ENCODE peak calls at places on chromosome 13, in five cellular contexts. O is suprapubic skin, M is upper lobe of left lung, D is stomach, F is sigmoid colon. E is an unnamed sample.

GRCh38 chr13:99626461-99627082 is 125.3 kb downstream of the TM9SF2 start:
- DNase-seq in F (no peak), M (no peak), D (no peak), O (no peak), E (no peak)

GRCh38 chr13:73039201-73040108 is 19.4 kb upstream of the KLF5 start:
- DNase-seq in O (no peak), F (no peak), D (no peak), M (no peak), E (no peak)

GRCh38 chr13:25114220-25114619 is 18.3 kb downstream of the PABPC3 start:
- DNase-seq in D (peak), M (no peak), F (peak), O (no peak), E (peak)

GRCh38 chr13:47147784-47148062 is 250.9 kb upstream of the HTR2A start:
- DNase-seq in M (no peak), F (no peak), O (no peak), D (no peak), E (no peak)

GRCh38 chr13:113930711-113931637 is 42.9 kb downstream of the C13orf46 start:
- DNase-seq in F (peak), M (no peak), D (peak), O (peak), E (no peak)

GRCh38 chr13:27678306-27679040 is 56.8 kb downstream of the POLR1D start:
- DNase-seq in F (no peak), O (no peak), M (no peak), D (peak), E (no peak)

GRCh38 chr13:72314210-72314609 is 413.2 kb downstream of the MZT1 start:
- DNase-seq in D (no peak), F (no peak), M (no peak), O (no peak), E (no peak)

GRCh38 chr13:40973409-40973808 is 45.7 kb downstream of the ELF1 start:
- DNase-seq in O (no peak), D (no peak), F (no peak), M (no peak), E (no peak)

GRCh38 chr13:29472317-29472961 is 123.0 kb downstream of the SLC7A1 start:
- DNase-seq in F (no peak), D (peak), O (no peak), M (no peak), E (peak)

GRCh38 chr13:76522083-76522755 is 364.0 kb downstream of the KCTD12 start:
- DNase-seq in D (no peak), O (no peak), F (no peak), M (no peak), E (no peak)

GRCh38 chr13:39599842-39600241 is 3.2 kb downstream of the LHFPL6 start:
- DNase-seq in O (no peak), M (no peak), D (no peak), F (no peak), E (no peak)

GRCh38 chr13:99196466-99197256 is 4.0 kb upstream of the UBAC2 start:
- DNase-seq in M (no peak), O (no peak), D (no peak), F (no peak), E (no peak)

GRCh38 chr13:28347456-28348371 is 147.2 kb downstream of the FLT1 start:
- DNase-seq in F (no peak), O (no peak), M (no peak), D (no peak), E (no peak)

GRCh38 chr13:41973247-41973741 is 12.4 kb upstream of the VWA8 start:
- DNase-seq in O (no peak), D (no peak), F (no peak), M (no peak), E (no peak)

GRCh38 chr13:37475151-37475550 is 123.4 kb downstream of the POSTN start:
- DNase-seq in D (no peak), F (no peak), O (no peak), M (no peak), E (no peak)

GRCh38 chr13:102911336-102911735 is 65.5 kb downstream of the ERCC5 start:
- DNase-seq in F (no peak), M (peak), D (no peak), O (no peak), E (no peak)

GRCh38 chr13:40483601-40484000 is 182.8 kb downstream of the FOXO1 start:
- DNase-seq in M (peak), D (no peak), O (no peak), F (no peak), E (no peak)

GRCh38 chr13:29884671-29885424 is 34.4 kb upstream of the UBL3 start:
- DNase-seq in M (no peak), F (no peak), O (no peak), D (no peak), E (no peak)

GRCh38 chr13:45527699-45528462 is 63.1 kb downstream of the COG3 start:
- DNase-seq in F (no peak), M (no peak), D (peak), O (no peak), E (no peak)

GRCh38 chr13:37656247-37656940 is 57.8 kb upstream of the POSTN start:
- DNase-seq in D (no peak), O (no peak), M (no peak), F (no peak), E (no peak)

GRCh38 chr13:107765724-107766436 is 449.5 kb downstream of the LIG4 start:
- DNase-seq in D (no peak), F (no peak), M (no peak), O (no peak), E (no peak)

GRCh38 chr13:110593430-110594130 is 21.8 kb upstream of the NAXD start:
- DNase-seq in M (no peak), F (no peak), D (no peak), O (no peak), E (no peak)

GRCh38 chr13:112447306-112447705 is 71.2 kb downstream of the SPACA7 start:
- DNase-seq in F (no peak), M (no peak), D (peak), O (no peak), E (no peak)

GRCh38 chr13:96104516-96104915 is 14.6 kb downstream of the HS6ST3 start:
- DNase-seq in F (no peak), M (no peak), D (no peak), O (no peak), E (no peak)

GRCh38 chr13:101397742-101398141 is 18.6 kb downstream of the NALCN start:
- DNase-seq in D (no peak), O (no peak), M (no peak), F (no peak), E (no peak)

GRCh38 chr13:112831801-112832200 is 137.2 kb upstream of the MCF2L start:
- DNase-seq in O (no peak), M (no peak), F (peak), D (no peak), E (no peak)

GRCh38 chr13:89554801-89555200 is 1792.7 kb upstream of the MIR17HG start:
- DNase-seq in D (no peak), M (no peak), O (no peak), F (no peak), E (no peak)

GRCh38 chr13:110867380-110867779 is 47.5 kb downstream of the ANKRD10 start:
- DNase-seq in F (no peak), M (no peak), D (no peak), O (no peak), E (no peak)

GRCh38 chr13:101289764-101290163 is 126.5 kb downstream of the NALCN start:
- DNase-seq in M (peak), F (no peak), D (no peak), O (no peak), E (no peak)

GRCh38 chr13:47564041-47564440 is 437.0 kb downstream of the SUCLA2 start:
- DNase-seq in O (no peak), M (no peak), D (no peak), F (no peak), E (no peak)

GRCh38 chr13:111411186-111411858 is 90.9 kb downstream of the TEX29 start:
- DNase-seq in D (no peak), M (no peak), O (no peak), F (peak), E (no peak)

GRCh38 chr13:37014609-37015008 is 14.0 kb downstream of the EXOSC8 start:
- DNase-seq in O (no peak), F (no peak), M (no peak), D (no peak), E (no peak)

GRCh38 chr13:26962671-26963070 is 202.1 kb upstream of the GPR12 start:
- DNase-seq in M (no peak), F (no peak), D (no peak), O (no peak), E (no peak)

GRCh38 chr13:77740097-77740496 is 42.6 kb downstream of the SLAIN1 start:
- DNase-seq in M (no peak), D (no peak), O (no peak), F (no peak), E (no peak)

GRCh38 chr13:48749144-48749543 is 95.4 kb downstream of the CYSLTR2 start:
- DNase-seq in M (no peak), F (no peak), O (no peak), D (no peak), E (no peak)

DNA sequence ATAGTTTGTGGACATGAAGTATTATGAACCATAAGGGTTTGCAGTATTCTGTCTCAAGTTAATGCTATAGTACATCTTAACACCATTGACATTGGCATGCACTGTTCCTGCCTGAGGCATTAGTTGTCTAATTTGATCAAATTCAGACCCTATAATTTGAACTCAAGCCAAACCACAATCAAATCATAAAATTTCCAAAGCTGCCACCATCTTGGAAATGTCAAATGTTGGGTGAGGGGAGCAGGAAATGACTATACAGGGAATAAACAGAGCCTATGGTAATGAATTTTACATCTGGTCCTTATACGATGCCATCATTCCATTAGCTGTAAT is 257.9 kb downstream of the SPRY2 start:
- DNase-seq in D (no peak), F (no peak), M (no peak), O (no peak), E (no peak)
- H3K27ac ChIP-seq in D (peak), F (peak), M (no peak), O (peak), E (no peak)

GRCh38 chr13:109162248-109163051 is 533.0 kb downstream of the MYO16 start:
- DNase-seq in M (no peak), D (no peak), F (no peak), O (no peak), E (peak)
- TF ChIP-seq POLR2AphosphoS5 in M (no peak), D (no peak), F (no peak), O (no peak), E (no peak)

GRCh38 chr13:97976551-97977375 is 23.3 kb downstream of the IPO5 start:
- DNase-seq in D (no peak), F (no peak), O (no peak), M (no peak), E (peak)

GRCh38 chr13:97977376-97977705 is 23.9 kb downstream of the IPO5 start:
- DNase-seq in D (no peak), F (no peak), M (no peak), O (no peak), E (no peak)

GRCh38 chr13:97977982-97978381 is 24.5 kb downstream of the IPO5 start:
- DNase-seq in F (no peak), O (no peak), D (no peak), M (no peak), E (no peak)

GRCh38 chr13:97979556-97979955 is 26.1 kb downstream of the IPO5 start:
- DNase-seq in M (no peak), F (no peak), O (no peak), D (no peak), E (no peak)

GRCh38 chr13:97978661-97979450 is 25.4 kb downstream of the IPO5 start:
- DNase-seq in O (no peak), M (no peak), D (no peak), F (no peak), E (no peak)
- H3K27ac ChIP-seq in O (no peak), M (no peak), D (no peak), F (peak), E (no peak)

GRCh38 chr13:106568225-106569003 is 477 bp upstream of the ARGLU1 start:
- DNase-seq in F (no peak), O (no peak), D (no peak), M (no peak), E (no peak)
- TF ChIP-seq POLR2AphosphoS5 in F (no peak), O (no peak), D (no peak), M (no peak), E (no peak)

GRCh38 chr13:49996166-49996915 is 501 bp upstream of the TRIM13 start:
- DNase-seq in F (peak), M (peak), D (peak), O (peak), E (peak)

GRCh38 chr13:49996951-49997895 is at the start of gene TRIM13:
- DNase-seq in M (peak), O (peak), D (peak), F (peak), E (peak)

GRCh38 chr13:49998714-49999624 is 2.1 kb downstream of the TRIM13 start:
- DNase-seq in F (no peak), D (no peak), M (no peak), O (no peak), E (no peak)

GRCh38 chr13:49995535-49996165 is 1.2 kb upstream of the TRIM13 start:
- DNase-seq in O (no peak), D (no peak), M (no peak), F (no peak), E (no peak)

GRCh38 chr13:49997935-49998334 is 1.1 kb downstream of the TRIM13 start:
- DNase-seq in O (no peak), F (no peak), D (no peak), M (no peak), E (no peak)
- H3K27ac ChIP-seq in O (peak), F (peak), D (peak), M (peak), E (peak)

DNA sequence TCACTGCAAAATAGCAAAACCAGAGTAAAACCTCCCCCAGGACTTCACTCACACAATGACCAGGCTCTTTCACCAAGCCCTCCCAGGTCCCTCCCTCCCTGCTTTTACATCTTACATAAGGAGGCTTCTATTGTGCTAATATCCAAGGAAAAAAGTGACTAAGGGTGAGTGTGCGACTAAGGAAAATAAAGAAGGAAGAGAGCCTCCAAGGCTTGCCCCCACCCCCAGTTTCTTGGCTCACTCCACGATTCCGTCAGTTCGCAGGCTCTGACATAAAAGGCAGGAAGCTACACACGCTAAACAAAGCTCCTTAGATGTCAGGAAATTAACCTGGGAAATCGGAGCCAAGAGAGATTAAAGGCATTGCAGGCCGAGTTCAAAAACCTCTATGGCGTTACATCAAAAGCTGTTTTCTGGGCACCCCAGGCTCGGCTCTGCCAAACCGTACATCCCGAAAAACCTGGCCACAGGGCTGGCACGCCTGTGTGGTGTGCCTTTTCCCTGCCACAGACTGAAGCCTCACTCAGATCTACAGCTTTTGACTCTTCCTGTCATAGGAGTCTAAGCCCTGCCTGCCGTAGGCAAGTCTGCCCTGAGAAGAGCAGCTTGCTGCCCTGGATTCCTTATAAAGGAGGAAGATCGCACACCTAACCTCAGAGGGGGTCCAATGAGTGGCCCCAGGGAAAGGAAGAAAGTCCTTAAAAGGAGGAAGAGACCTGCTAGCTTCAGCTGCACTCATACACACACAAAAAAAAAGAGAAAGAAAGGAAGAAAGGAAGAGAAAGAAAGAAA is 67.0 kb upstream of the SERP2 start:
- DNase-seq in F (peak), M (peak), O (no peak), D (peak), E (peak)
- TF ChIP-seq POLR2AphosphoS5 in F (peak), M (peak), O (no peak), D (peak), E (peak)

GRCh38 chr13:87907202-87907601 is 236.0 kb downstream of the SLITRK5 start:
- DNase-seq in M (no peak), O (no peak), F (no peak), D (no peak), E (no peak)
- H3K27ac ChIP-seq in M (no peak), O (no peak), F (no peak), D (no peak), E (no peak)

GRCh38 chr13:31052478-31052877 is 109.2 kb downstream of the HSPH1 start:
- DNase-seq in D (no peak), O (peak), M (no peak), F (no peak), E (no peak)
- TF ChIP-seq POLR2AphosphoS5 in D (no peak), O (no peak), M (no peak), F (no peak), E (no peak)

DNA sequence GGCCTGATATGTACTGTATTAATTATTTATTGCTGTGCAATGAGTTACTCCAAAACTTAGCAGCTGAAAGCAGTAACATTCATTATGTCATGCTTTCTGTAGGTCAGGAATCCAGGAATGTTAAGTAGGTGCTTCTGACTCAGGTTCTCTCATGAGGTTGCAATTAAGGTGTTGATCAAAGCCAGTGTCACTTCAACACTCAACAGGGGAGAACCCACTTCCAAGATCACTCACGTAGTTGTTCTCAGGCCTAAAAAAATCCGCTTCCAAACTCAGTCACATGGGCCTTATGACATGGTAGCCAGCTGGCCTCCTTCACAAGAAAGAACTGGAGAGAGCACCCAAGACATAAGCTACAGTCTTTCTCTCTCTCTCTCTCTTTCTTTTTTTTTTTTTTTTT is 211.1 kb upstream of the NBEA start:
- DNase-seq in F (no peak), D (no peak), O (no peak), M (no peak), E (no peak)
- H3K27ac ChIP-seq in F (no peak), D (no peak), O (no peak), M (no peak), E (no peak)

E was measured in transverse colon.